ENCODE peak calls at places on chromosome 10, in five cellular contexts. F is H7; L is activated naive CD4-positive, alpha-beta T cell treated with Interleukin-2 at 50 U/mL for 16 hours; D is SHP77; M is WTC11. N is an unnamed sample.

GRCh38 chr10:6347391-6347951 is 144.7 kb downstream of the PFKFB3 start:
- DNase-seq in F (no peak), L (peak), D (no peak), M (no peak), N (no peak)

GRCh38 chr10:110868981-110869380 is 2.7 kb upstream of the PDCD4 start:
- DNase-seq in F (no peak), L (no peak), D (no peak), M (no peak), N (no peak)

GRCh38 chr10:35421553-35422178 is 85.4 kb downstream of the CCNY start:
- DNase-seq in F (no peak), L (no peak), D (no peak), M (no peak), N (peak)

GRCh38 chr10:76973091-76973514 is 664.5 kb downstream of the KCNMA1 start:
- DNase-seq in F (no peak), L (no peak), D (no peak), M (no peak), N (no peak)

GRCh38 chr10:69434169-69434568 is 17.1 kb upstream of the TSPAN15 start:
- DNase-seq in F (no peak), L (no peak), D (no peak), M (no peak), N (no peak)

GRCh38 chr10:79179404-79180309 is 110.9 kb downstream of the ZMIZ1 start:
- DNase-seq in F (peak), L (no peak), D (peak), M (peak), N (no peak)

GRCh38 chr10:72756674-72757385 is 64.9 kb downstream of the MCU start:
- DNase-seq in F (no peak), L (no peak), D (no peak), M (peak), N (no peak)

GRCh38 chr10:131249238-131249956 is 62.1 kb downstream of the TCERG1L start:
- DNase-seq in F (no peak), L (no peak), D (no peak), M (no peak), N (no peak)

GRCh38 chr10:112246-112645 is 23.0 kb upstream of the ZMYND11 start:
- DNase-seq in F (no peak), L (no peak), D (no peak), M (no peak), N (peak)

GRCh38 chr10:104300002-104300735 is 31.2 kb downstream of the GSTO2 start:
- DNase-seq in F (no peak), L (no peak), D (peak), M (no peak), N (peak)

N was measured in bronchial epithelial cell.